ENCODE peak calls at places on chromosomes 7 and 10, in four cellular contexts. One of them, this sample, is unnamed.
A peak's percentile ranks its signal among the peaks of the same experiment; 100 is the strongest.

GRCh38 chr7:149266451-149266850 is 4.5 kb downstream of the ZNF783 start:
- DNase-seq in neural progenitor cell: no peak
- DNase-seq in A673: no peak
- DNase-seq in astrocyte: no peak
- DNase-seq in this sample: no peak

GRCh38 chr7:128757203-128757602 is 18.0 kb downstream of the CALU start:
- DNase-seq in neural progenitor cell: no peak
- DNase-seq in A673: no peak
- DNase-seq in astrocyte: no peak
- DNase-seq in this sample: no peak

GRCh38 chr7:80040335-80040734 is 94.3 kb upstream of the GNAI1 start:
- DNase-seq in neural progenitor cell: no peak
- DNase-seq in A673: no peak
- DNase-seq in astrocyte: no peak
- DNase-seq in this sample: no peak

GRCh38 chr7:116271980-116272886 is 61.9 kb downstream of the TES start:
- DNase-seq in neural progenitor cell: no peak
- DNase-seq in A673: peak; percentile 77
- DNase-seq in astrocyte: peak; percentile 97
- DNase-seq in this sample: no peak

GRCh38 chr7:108570146-108570755 is 577 bp downstream of the DNAJB9 start:
- DNase-seq in neural progenitor cell: peak; percentile 64
- DNase-seq in A673: peak; percentile 37
- DNase-seq in astrocyte: peak; percentile 31
- DNase-seq in this sample: peak; percentile 61

GRCh38 chr7:1024331-1024761 is 20.0 kb upstream of the GPR146 start:
- DNase-seq in neural progenitor cell: no peak
- DNase-seq in A673: no peak
- DNase-seq in astrocyte: no peak
- DNase-seq in this sample: no peak

GRCh38 chr7:38678342-38679054 is 47.3 kb upstream of the AMPH start:
- DNase-seq in neural progenitor cell: no peak
- DNase-seq in A673: no peak
- DNase-seq in astrocyte: no peak
- DNase-seq in this sample: no peak

GRCh38 chr7:99446096-99446495 is 7.4 kb downstream of the CPSF4 start:
- DNase-seq in neural progenitor cell: no peak
- DNase-seq in A673: no peak
- DNase-seq in astrocyte: no peak
- DNase-seq in this sample: no peak

GRCh38 chr7:37494940-37495339 is 46.3 kb upstream of the ELMO1 start:
- DNase-seq in neural progenitor cell: no peak
- DNase-seq in A673: no peak
- DNase-seq in astrocyte: no peak
- DNase-seq in this sample: no peak

GRCh38 chr7:46220066-46220630 is 299.1 kb upstream of the IGFBP3 start:
- DNase-seq in neural progenitor cell: no peak
- DNase-seq in A673: no peak
- DNase-seq in astrocyte: peak; percentile 35
- DNase-seq in this sample: no peak

GRCh38 chr10:117000580-117000979 is 4.4 kb downstream of the SHTN1 start:
- DNase-seq in neural progenitor cell: no peak
- DNase-seq in A673: no peak
- DNase-seq in astrocyte: no peak
- DNase-seq in this sample: no peak

GRCh38 chr10:15901889-15902288 is 41.6 kb upstream of the MINDY3 start:
- DNase-seq in neural progenitor cell: peak; percentile 33
- DNase-seq in A673: no peak
- DNase-seq in astrocyte: no peak
- DNase-seq in this sample: no peak

GRCh38 chr10:22624289-22624738 is 90.1 kb downstream of the PIP4K2A start:
- DNase-seq in neural progenitor cell: no peak
- DNase-seq in A673: peak; percentile 85
- DNase-seq in astrocyte: peak; percentile 81
- DNase-seq in this sample: peak; percentile 23

GRCh38 chr7:102890971-102891692 is 21.7 kb upstream of the LRRC17 start:
- DNase-seq in neural progenitor cell: no peak
- DNase-seq in A673: no peak
- DNase-seq in astrocyte: no peak
- DNase-seq in this sample: no peak

GRCh38 chr7:41110186-41110585 is 592.7 kb downstream of the INHBA start:
- DNase-seq in neural progenitor cell: no peak
- DNase-seq in A673: no peak
- DNase-seq in astrocyte: peak; percentile 64
- DNase-seq in this sample: no peak

GRCh38 chr10:76337641-76338040 is 906.2 kb downstream of the LRMDA start:
- DNase-seq in neural progenitor cell: no peak
- DNase-seq in A673: no peak
- DNase-seq in astrocyte: peak; percentile 83
- DNase-seq in this sample: no peak

GRCh38 chr7:92768501-92769360 is 67.6 kb downstream of the CDK6 start:
- DNase-seq in neural progenitor cell: no peak
- DNase-seq in A673: no peak
- DNase-seq in astrocyte: no peak
- DNase-seq in this sample: peak; percentile 8

GRCh38 chr10:7406712-7407333 is 4.0 kb downstream of the SFMBT2 start:
- DNase-seq in neural progenitor cell: peak; percentile 23
- DNase-seq in A673: no peak
- DNase-seq in astrocyte: no peak
- DNase-seq in this sample: no peak
- H3K4me1 ChIP-seq in neural progenitor cell: peaks cover 18% of the 10 kb centered on the region
- H3K4me1 ChIP-seq in A673: peaks cover 22% of the 10 kb centered on the region
- H3K4me1 ChIP-seq in astrocyte: peaks cover 22% of the 10 kb centered on the region
- H3K4me1 ChIP-seq in this sample: no peaks in the 10 kb centered on the region

GRCh38 chr7:142798451-142799438 is 28.0 kb downstream of the PRSS2 start:
- DNase-seq in neural progenitor cell: no peak
- DNase-seq in A673: no peak
- DNase-seq in astrocyte: no peak
- DNase-seq in this sample: no peak

GRCh38 chr7:142797799-142798377 is 27.1 kb downstream of the PRSS2 start:
- DNase-seq in neural progenitor cell: peak; percentile 29
- DNase-seq in A673: no peak
- DNase-seq in astrocyte: no peak
- DNase-seq in this sample: no peak

GRCh38 chr7:142800699-142801260 is 30.0 kb downstream of the PRSS2 start:
- DNase-seq in neural progenitor cell: no peak
- DNase-seq in A673: no peak
- DNase-seq in astrocyte: no peak
- DNase-seq in this sample: no peak

GRCh38 chr7:142800103-142800502 is 29.3 kb downstream of the PRSS2 start:
- DNase-seq in neural progenitor cell: no peak
- DNase-seq in A673: no peak
- DNase-seq in astrocyte: no peak
- DNase-seq in this sample: no peak

GRCh38 chr7:142799483-142799882 is 28.7 kb downstream of the PRSS2 start:
- DNase-seq in neural progenitor cell: no peak
- DNase-seq in A673: no peak
- DNase-seq in astrocyte: no peak
- DNase-seq in this sample: no peak
- H3K4me3 ChIP-seq in neural progenitor cell: no peak overlapping the region
- H3K4me3 ChIP-seq in A673: no peak overlapping the region
- H3K4me3 ChIP-seq in astrocyte: no peak overlapping the region
- H3K4me3 ChIP-seq in this sample: no peak overlapping the region

DNA sequence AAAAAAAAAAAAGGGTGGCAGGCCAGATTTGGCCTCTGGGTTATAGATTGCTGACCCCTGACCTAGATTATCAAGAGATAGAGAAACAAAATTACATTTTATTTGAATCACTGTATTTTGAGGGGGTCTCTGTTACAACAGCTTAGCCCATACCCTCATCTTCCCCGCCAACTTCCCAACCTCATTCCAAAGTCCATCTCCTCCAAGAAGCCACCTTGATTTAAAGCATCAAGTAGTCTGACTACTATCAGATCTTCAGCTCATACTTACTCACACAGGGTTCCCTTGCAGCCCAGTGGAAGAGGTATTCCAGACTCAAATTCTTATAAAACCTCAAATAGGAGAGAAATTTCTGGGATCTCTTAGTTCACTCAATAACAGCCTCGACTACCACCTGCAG is 20.4 kb downstream of the ZC3HAV1 start:
- DNase-seq in neural progenitor cell: no peak
- DNase-seq in A673: no peak
- DNase-seq in astrocyte: no peak
- DNase-seq in this sample: no peak
- H3K36me3 ChIP-seq in neural progenitor cell: no peaks in the 10 kb centered on the region
- H3K36me3 ChIP-seq in A673: peaks cover 9% of the 10 kb centered on the region
- H3K36me3 ChIP-seq in astrocyte: peaks cover 3% of the 10 kb centered on the region
- H3K36me3 ChIP-seq in this sample: peaks cover 46% of the 10 kb centered on the region

GRCh38 chr10:73246322-73246782 is 703 bp downstream of the DNAJC9 start:
- DNase-seq in neural progenitor cell: no peak
- DNase-seq in A673: no peak
- DNase-seq in astrocyte: no peak
- DNase-seq in this sample: no peak
- H3K4me1 ChIP-seq in neural progenitor cell: peaks cover 15% of the 10 kb centered on the region
- H3K4me1 ChIP-seq in A673: peaks cover 24% of the 10 kb centered on the region
- H3K4me1 ChIP-seq in astrocyte: peaks cover 21% of the 10 kb centered on the region
- H3K4me1 ChIP-seq in this sample: peaks cover 19% of the 10 kb centered on the region

GRCh38 chr10:61943699-61944444 is 42.4 kb downstream of the ARID5B start:
- DNase-seq in neural progenitor cell: no peak
- DNase-seq in A673: peak; percentile 81
- DNase-seq in astrocyte: peak; percentile 68
- DNase-seq in this sample: no peak
- H3K4me3 ChIP-seq in neural progenitor cell: no peak overlapping the region
- H3K4me3 ChIP-seq in A673: no peak overlapping the region
- H3K4me3 ChIP-seq in astrocyte: no peak overlapping the region
- H3K4me3 ChIP-seq in this sample: no peak overlapping the region

DNA sequence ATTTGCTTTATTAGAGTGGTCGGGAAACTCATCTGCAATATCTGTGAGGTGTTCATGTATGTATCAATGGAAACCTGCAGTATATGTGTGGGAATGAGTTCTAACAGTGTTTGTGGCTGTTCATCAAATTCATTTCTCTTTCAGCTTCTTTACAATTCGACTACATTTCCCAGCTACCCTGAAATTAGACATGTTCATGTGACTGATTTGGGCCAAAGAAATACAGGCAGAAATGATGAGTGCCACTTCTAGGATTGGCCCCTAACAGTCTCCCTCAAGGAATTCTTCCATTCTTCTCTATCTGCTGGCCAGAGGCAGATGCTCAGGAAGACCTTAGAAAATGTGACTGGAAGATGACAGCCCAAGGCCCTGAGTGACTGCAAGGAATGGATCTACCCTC is 114.8 kb upstream of the WAC start:
- DNase-seq in neural progenitor cell: no peak
- DNase-seq in A673: no peak
- DNase-seq in astrocyte: no peak
- DNase-seq in this sample: no peak
- H3K36me3 ChIP-seq in neural progenitor cell: no peaks in the 10 kb centered on the region
- H3K36me3 ChIP-seq in A673: no peaks in the 10 kb centered on the region
- H3K36me3 ChIP-seq in astrocyte: no peaks in the 10 kb centered on the region
- H3K36me3 ChIP-seq in this sample: no peaks in the 10 kb centered on the region